ENCODE peak calls at places on chromosomes 5 and 9, in five cellular contexts. W is upper lobe of right lung; P is choroid plexus epithelial cell; R is activated CD8-positive, alpha-beta T cell treated with anti-CD3 and anti-CD28 coated beads for 36 hours; Q is hepatocyte. X is an unnamed sample.

GRCh38 chr9:68912561-68912960 is 101.4 kb downstream of the PRKACG start:
- DNase-seq in W (no peak), P (no peak), Q (no peak), R (no peak), X (no peak)

GRCh38 chr5:72282878-72283277 is 37.2 kb downstream of the MRPS27 start:
- DNase-seq in P (peak; percentile 74), Q (no peak), W (no peak), R (no peak), X (no peak)

GRCh38 chr9:87433853-87434252 is 63.8 kb upstream of the DAPK1 start:
- DNase-seq in Q (no peak), R (no peak), W (no peak), P (no peak), X (no peak)

GRCh38 chr9:81522721-81523551 is 166.4 kb downstream of the TLE1 start:
- DNase-seq in Q (peak; percentile 60), P (peak; percentile 83), R (no peak), W (no peak), X (no peak)

GRCh38 chr5:15142458-15142857 is 270.9 kb upstream of the ANKH start:
- DNase-seq in R (no peak), P (no peak), Q (peak; percentile 30), W (no peak), X (no peak)

GRCh38 chr9:34311499-34312225 is 17.4 kb downstream of the KIF24 start:
- DNase-seq in P (no peak), Q (no peak), R (no peak), W (no peak), X (no peak)

GRCh38 chr9:125829743-125830142 is 82.6 kb downstream of the PBX3 start:
- DNase-seq in P (peak; percentile 50), R (peak; percentile 74), W (no peak), Q (no peak), X (no peak)

GRCh38 chr5:66440202-66440680 is 156.0 kb upstream of the MAST4 start:
- DNase-seq in P (peak; percentile 17), W (no peak), R (peak; percentile 36), Q (peak; percentile 8), X (no peak)

GRCh38 chr5:164353155-164353554 is 847.7 kb downstream of the MAT2B start:
- DNase-seq in R (no peak), Q (no peak), P (peak; percentile 48), W (no peak), X (no peak)

DNA sequence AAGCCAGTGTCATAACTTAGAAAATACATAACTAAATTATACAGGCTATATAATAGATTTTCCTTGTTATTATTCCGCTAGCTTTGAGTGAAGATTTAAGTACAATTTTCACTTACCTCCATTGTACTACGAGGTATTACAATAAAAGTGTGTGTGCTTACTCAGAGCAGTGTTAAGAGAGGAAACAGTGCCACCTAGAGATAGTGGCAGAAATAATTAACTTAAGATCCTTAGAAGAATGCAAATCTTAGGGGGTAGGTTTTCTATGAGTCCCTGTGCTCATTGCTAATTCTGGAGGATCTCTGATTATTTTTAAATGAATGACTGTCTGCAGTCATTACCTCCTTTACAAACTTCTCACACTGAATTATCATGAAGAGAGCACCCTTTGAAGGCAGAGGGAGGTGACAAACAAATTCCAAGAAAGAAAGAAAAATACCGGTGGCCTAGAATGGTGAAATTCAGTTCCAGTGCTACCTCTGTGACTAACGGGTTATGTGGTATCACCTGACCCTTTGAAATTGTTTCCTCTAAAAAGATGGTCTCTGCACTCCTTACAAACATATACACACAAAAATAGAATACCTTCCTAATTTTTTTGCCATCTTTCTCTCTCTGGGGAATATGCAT is 379.8 kb downstream of the TRIM36 start:
- DNase-seq in W (no peak), P (peak; percentile 2), R (no peak), Q (peak; percentile 67), X (no peak)
- TF ChIP-seq CTCF in W (peak; percentile 38), P (no peak), R (no peak), Q (peak; percentile 74), X (peak; percentile 77)

GRCh38 chr5:149433524-149434131 is 54.5 kb upstream of the IL17B start:
- DNase-seq in P (no peak), Q (no peak), R (no peak), W (no peak), X (no peak)

GRCh38 chr5:149432861-149433462 is 53.9 kb upstream of the IL17B start:
- DNase-seq in R (no peak), Q (no peak), P (no peak), W (no peak), X (no peak)

GRCh38 chr5:149435015-149435376 is 55.9 kb upstream of the IL17B start:
- DNase-seq in Q (no peak), W (no peak), P (no peak), R (no peak), X (no peak)

GRCh38 chr5:149435660-149436059 is 56.6 kb upstream of the IL17B start:
- DNase-seq in W (no peak), P (no peak), R (no peak), Q (no peak), X (no peak)

GRCh38 chr5:149434162-149435014 is 55.3 kb upstream of the IL17B start:
- DNase-seq in W (no peak), Q (peak; percentile 83), R (peak; percentile 76), P (peak; percentile 78), X (no peak)
- TF ChIP-seq CTCF in W (peak; percentile 89), Q (peak; percentile 84), R (peak; percentile 91), P (peak; percentile 91), X (peak; percentile 95)

GRCh38 chr5:84727708-84728107 is 343.0 kb upstream of the EDIL3 start:
- DNase-seq in P (no peak), W (no peak), Q (no peak), R (no peak), X (no peak)

GRCh38 chr5:84725946-84726570 is 341.4 kb upstream of the EDIL3 start:
- DNase-seq in R (no peak), P (no peak), W (no peak), Q (no peak), X (no peak)

GRCh38 chr5:84724683-84725082 is 340.0 kb upstream of the EDIL3 start:
- DNase-seq in W (no peak), P (peak; percentile 42), Q (no peak), R (no peak), X (no peak)

GRCh38 chr5:84729326-84729725 is 344.6 kb upstream of the EDIL3 start:
- DNase-seq in P (peak; percentile 15), R (no peak), W (no peak), Q (no peak), X (no peak)

GRCh38 chr5:84724181-84724580 is 339.5 kb upstream of the EDIL3 start:
- DNase-seq in W (no peak), Q (no peak), R (no peak), P (no peak), X (no peak)
- TF ChIP-seq CTCF in W (no peak), Q (no peak), R (no peak), P (no peak), X (no peak)

GRCh38 chr5:40958811-40959210 is 49.5 kb downstream of the C7 start:
- DNase-seq in Q (no peak), R (no peak), W (no peak), P (no peak), X (no peak)

GRCh38 chr5:40960027-40960426 is 50.7 kb downstream of the C7 start:
- DNase-seq in W (no peak), R (no peak), P (no peak), Q (no peak), X (no peak)

GRCh38 chr5:40957048-40957447 is 47.8 kb downstream of the C7 start:
- DNase-seq in W (no peak), P (no peak), R (no peak), Q (no peak), X (no peak)

DNA sequence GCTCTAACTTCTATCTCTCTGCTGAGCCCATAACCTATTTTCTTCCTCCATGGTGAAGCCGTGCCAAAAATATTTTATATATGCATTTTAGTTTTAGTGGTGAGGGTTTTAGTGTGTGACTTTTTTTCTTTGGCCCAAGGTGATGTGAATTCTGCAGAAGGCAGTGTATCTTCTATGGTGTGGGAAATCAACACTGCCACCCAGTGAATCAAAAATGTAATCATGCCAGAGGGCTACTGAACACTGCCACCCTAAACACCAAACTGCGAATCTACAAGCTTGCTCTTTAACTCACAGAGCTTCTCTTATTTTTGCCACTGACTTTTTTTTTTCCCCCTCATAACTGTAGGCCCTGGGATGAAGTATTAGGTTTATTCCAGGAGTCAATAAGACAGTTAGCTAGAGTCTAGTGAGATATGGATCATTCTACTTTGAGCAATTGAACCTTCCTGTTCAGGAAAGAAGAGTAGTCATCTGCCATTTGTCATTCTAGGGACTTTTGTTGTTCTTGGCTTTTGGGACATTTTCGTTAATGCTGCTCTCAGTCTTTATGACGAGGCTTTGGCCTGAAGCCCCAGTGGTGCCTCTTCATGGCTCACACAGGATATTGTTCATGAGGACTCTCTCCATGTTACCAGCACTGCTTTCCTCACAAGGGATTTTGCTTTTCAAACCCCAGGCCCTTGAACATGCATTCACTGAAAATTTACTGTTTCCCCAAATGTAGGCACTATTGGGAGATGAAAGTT is 53.1 kb downstream of the C7 start:
- DNase-seq in W (no peak), R (no peak), Q (no peak), P (no peak), X (no peak)
- TF ChIP-seq CTCF in W (no peak), R (no peak), Q (no peak), P (peak; percentile 2), X (no peak)

X was measured in type B pancreatic cell.